ENCODE peak calls at places on chromosome 19, in nine cellular contexts. V, M, S, N, U, T, G, R and X are unnamed samples.

GRCh38 chr19:54439174-54439851 is 9.7 kb upstream of the LENG8 start:
- DNase-seq in M (peak; percentile 44), U (no peak), S (no peak), V (no peak), R (peak; percentile 66), N (peak; percentile 35), T (no peak), G (no peak), X (peak; percentile 46)

GRCh38 chr19:54644056-54644455 is 13.8 kb downstream of the LILRB1 start:
- DNase-seq in U (no peak), G (no peak), T (no peak), S (no peak), N (no peak), M (no peak), R (no peak), V (no peak), X (no peak)

GRCh38 chr19:14467816-14468215 is 7.3 kb downstream of the PTGER1 start:
- DNase-seq in G (no peak), S (no peak), T (no peak), N (no peak), R (no peak), V (no peak), M (no peak), U (no peak), X (peak; percentile 35)

GRCh38 chr19:45592366-45592765 is 7.8 kb upstream of the OPA3 start:
- DNase-seq in U (no peak), N (no peak), V (no peak), R (no peak), M (no peak), T (no peak), S (no peak), G (no peak), X (no peak)

GRCh38 chr19:34482380-34483250 is 1.1 kb downstream of the WTIP start:
- DNase-seq in U (peak; percentile 7), G (no peak), T (no peak), R (no peak), M (peak; percentile 36), S (no peak), V (no peak), N (peak; percentile 42), X (peak; percentile 47)

GRCh38 chr19:17886515-17886914 is 14.8 kb downstream of the SLC5A5 start:
- DNase-seq in V (no peak), G (no peak), U (no peak), M (no peak), S (no peak), N (no peak), R (no peak), T (no peak), X (no peak)

GRCh38 chr19:40241809-40242384 is 15.4 kb upstream of the CCNP start:
- DNase-seq in S (no peak), V (no peak), T (no peak), N (no peak), M (no peak), G (no peak), U (no peak), R (peak; percentile 93), X (no peak)

GRCh38 chr19:34173145-34173956 is 1.0 kb downstream of the LSM14A start:
- DNase-seq in U (peak; percentile 8), R (no peak), T (no peak), G (no peak), M (peak; percentile 87), S (no peak), N (peak; percentile 80), V (no peak), X (peak; percentile 70)

GRCh38 chr19:50830266-50831025 is 2.9 kb downstream of the KLK15 start:
- DNase-seq in N (no peak), V (no peak), M (no peak), S (no peak), T (no peak), R (no peak), U (no peak), G (no peak), X (no peak)

GRCh38 chr19:39708594-39708993 is 4.3 kb downstream of the LGALS14 start:
- DNase-seq in S (no peak), T (no peak), G (no peak), N (no peak), V (no peak), M (no peak), U (no peak), R (no peak), X (no peak)

GRCh38 chr19:52945652-52946321 is 16.9 kb downstream of the ZNF816 start:
- DNase-seq in V (no peak), G (no peak), U (no peak), N (no peak), T (no peak), M (no peak), R (no peak), S (no peak), X (no peak)

GRCh38 chr19:55460670-55461258 is 678 bp downstream of the ISOC2 start:
- DNase-seq in M (peak; percentile 39), S (no peak), V (no peak), U (no peak), R (no peak), T (peak; percentile 40), G (no peak), N (peak; percentile 82), X (peak; percentile 42)

GRCh38 chr19:43290568-43291359 is 21.4 kb upstream of the PSG9 start:
- DNase-seq in V (no peak), M (peak; percentile 10), U (no peak), S (no peak), N (no peak), T (no peak), G (no peak), R (no peak), X (peak; percentile 20)

GRCh38 chr19:51676566-51677083 is 16.5 kb upstream of the SPACA6 start:
- DNase-seq in V (no peak), T (no peak), U (no peak), G (no peak), S (no peak), M (no peak), N (no peak), R (no peak), X (no peak)

GRCh38 chr19:43814663-43815352 is 12.3 kb upstream of the ZNF283 start:
- DNase-seq in S (no peak), N (no peak), V (no peak), R (no peak), M (no peak), U (no peak), G (no peak), T (no peak), X (peak; percentile 55)

GRCh38 chr19:10653732-10654609 is at the start of gene ILF3:
- DNase-seq in V (peak; percentile 100), N (peak; percentile 100), G (peak; percentile 100), R (peak; percentile 98), M (peak; percentile 99), S (peak; percentile 99), U (peak; percentile 100), T (peak; percentile 99), X (peak; percentile 100)

GRCh38 chr19:12880551-12881171 is 588 bp downstream of the DNASE2 start:
- DNase-seq in S (no peak), T (no peak), N (peak; percentile 22), V (no peak), R (no peak), G (no peak), M (no peak), U (no peak), X (no peak)

GRCh38 chr19:55461974-55462628 is 659 bp upstream of the ISOC2 start:
- DNase-seq in G (no peak), V (no peak), M (peak; percentile 45), R (no peak), T (no peak), U (no peak), N (peak; percentile 50), S (no peak), X (no peak)

GRCh38 chr19:13228561-13228960 is 78.3 kb downstream of the IER2 start:
- DNase-seq in R (no peak), V (no peak), N (no peak), T (no peak), G (no peak), M (no peak), U (no peak), S (no peak), X (no peak)

GRCh38 chr19:5594521-5594950 is 26.8 kb upstream of the TINCR start:
- DNase-seq in V (no peak), S (no peak), T (no peak), N (no peak), U (no peak), G (no peak), M (no peak), R (no peak), X (no peak)

GRCh38 chr19:29278716-29279115 is 65.8 kb upstream of the UQCRFS1 start:
- DNase-seq in G (no peak), M (no peak), U (no peak), N (no peak), T (no peak), V (no peak), R (no peak), S (no peak), X (no peak)

GRCh38 chr19:389246-389934 is 19.6 kb downstream of the C2CD4C start:
- DNase-seq in T (no peak), R (no peak), M (no peak), N (no peak), V (no peak), U (no peak), G (no peak), S (no peak), X (no peak)

GRCh38 chr19:28289294-28290063 is 923.5 kb downstream of the UQCRFS1 start:
- DNase-seq in S (no peak), R (peak; percentile 67), U (no peak), M (no peak), V (no peak), N (peak; percentile 0), G (peak; percentile 98), T (no peak), X (peak; percentile 18)

GRCh38 chr19:5447700-5448311 is 7.4 kb upstream of the ZNRF4 start:
- DNase-seq in V (no peak), G (no peak), M (no peak), T (no peak), R (no peak), N (peak; percentile 23), S (no peak), U (no peak), X (no peak)

GRCh38 chr19:27911122-27911898 is 1301.6 kb downstream of the UQCRFS1 start:
- DNase-seq in U (no peak), T (no peak), N (no peak), M (no peak), V (no peak), G (no peak), S (no peak), R (no peak), X (no peak)

GRCh38 chr19:55248166-55248675 is 10.6 kb downstream of the PPP6R1 start:
- DNase-seq in G (no peak), S (no peak), T (no peak), R (no peak), V (no peak), N (no peak), M (no peak), U (no peak), X (no peak)